ENCODE peak calls at places on chromosomes 13 and 19, in seven cellular contexts. A, M, P, X, Y, E and U are unnamed samples. For H3K9me3, the result is how much of the 10 kb centered on the place peaks cover.

GRCh38 chr13:29954082-29955043 is 103.9 kb upstream of the UBL3 start:
- DNase-seq in A (no peak), M (no peak), P (no peak), X (no peak), Y (no peak), E (no peak), U (no peak)

GRCh38 chr13:99122171-99122570 is 78.5 kb upstream of the UBAC2 start:
- DNase-seq in A (no peak), M (no peak), P (no peak), X (no peak), Y (no peak), E (no peak), U (no peak)

GRCh38 chr13:75139291-75139690 is 342.7 kb downstream of the TBC1D4 start:
- DNase-seq in A (no peak), M (no peak), P (no peak), X (peak), Y (no peak), E (peak), U (no peak)

GRCh38 chr19:45145270-45146189 is 15.3 kb downstream of the NKPD1 start:
- DNase-seq in A (no peak), M (no peak), P (no peak), X (no peak), Y (no peak), E (no peak), U (no peak)

GRCh38 chr13:99433543-99434075 is 67.7 kb upstream of the TM9SF2 start:
- DNase-seq in A (no peak), M (no peak), P (no peak), X (no peak), Y (no peak), E (no peak), U (no peak)

GRCh38 chr13:111006508-111007031 is 91.7 kb upstream of the ANKRD10 start:
- DNase-seq in A (no peak), M (no peak), P (peak), X (peak), Y (peak), E (peak), U (no peak)

GRCh38 chr19:51501594-51502263 is at the start of gene SIGLEC12:
- DNase-seq in A (no peak), M (no peak), P (peak), X (no peak), Y (no peak), E (no peak), U (no peak)

GRCh38 chr13:50766043-50766442 is 77.4 kb downstream of the DLEU7 start:
- DNase-seq in A (no peak), M (no peak), P (no peak), X (peak), Y (no peak), E (peak), U (no peak)

GRCh38 chr19:41879080-41879479 is 2.0 kb downstream of the CD79A start:
- DNase-seq in A (no peak), M (no peak), P (no peak), X (no peak), Y (no peak), E (no peak), U (no peak)

GRCh38 chr13:49690133-49690989 is 925 bp downstream of the EBPL start:
- DNase-seq in A (peak), M (no peak), P (peak), X (peak), Y (peak), E (peak), U (peak)

GRCh38 chr19:34575206-34575605 is 93.6 kb downstream of the WTIP start:
- DNase-seq in A (no peak), M (no peak), P (no peak), X (no peak), Y (no peak), E (no peak), U (no peak)

GRCh38 chr13:113526466-113527220 is 36.1 kb upstream of the DCUN1D2 start:
- DNase-seq in A (no peak), M (peak), P (no peak), X (no peak), Y (no peak), E (no peak), U (no peak)

GRCh38 chr13:26983533-26984315 is 187.9 kb downstream of the USP12 start:
- DNase-seq in A (no peak), M (no peak), P (no peak), X (peak), Y (no peak), E (no peak), U (no peak)

GRCh38 chr19:17720487-17720839 is 1.2 kb downstream of the MAP1S start:
- DNase-seq in A (no peak), M (no peak), P (no peak), X (peak), Y (no peak), E (no peak), U (no peak)

GRCh38 chr19:55528030-55528801 is 8.7 kb downstream of the SBK2 start:
- DNase-seq in A (no peak), M (no peak), P (no peak), X (peak), Y (no peak), E (peak), U (peak)

GRCh38 chr13:114135731-114136171 is 3.3 kb upstream of the RASA3 start:
- DNase-seq in A (no peak), M (no peak), P (no peak), X (no peak), Y (no peak), E (no peak), U (no peak)

GRCh38 chr13:97568850-97569249 is 134.9 kb downstream of the RAP2A start:
- DNase-seq in A (peak), M (no peak), P (no peak), X (no peak), Y (no peak), E (no peak), U (no peak)

GRCh38 chr19:21581646-21582045 is 76.2 kb downstream of the ZNF429 start:
- DNase-seq in A (no peak), M (no peak), P (no peak), X (no peak), Y (no peak), E (no peak), U (no peak)

GRCh38 chr13:25171517-25172302 is at the start of gene AMER2:
- DNase-seq in A (no peak), M (no peak), P (peak), X (peak), Y (no peak), E (peak), U (peak)

GRCh38 chr13:25768726-25769270 is 283.0 kb downstream of the SHISA2 start:
- DNase-seq in A (no peak), M (no peak), P (no peak), X (no peak), Y (no peak), E (peak), U (no peak)

GRCh38 chr19:40831502-40832430 is 18.5 kb downstream of the CYP2A6 start:
- DNase-seq in A (peak), M (no peak), P (peak), X (peak), Y (peak), E (peak), U (no peak)

GRCh38 chr19:35717665-35718344 is at the start of gene KMT2B:
- DNase-seq in A (peak), M (no peak), P (peak), X (no peak), Y (no peak), E (no peak), U (no peak)

GRCh38 chr19:57334191-57334590 is 13.9 kb downstream of the ZNF543 start:
- DNase-seq in A (no peak), M (no peak), P (no peak), X (no peak), Y (no peak), E (peak), U (no peak)

GRCh38 chr13:112255550-112256120 is 120.5 kb upstream of the SPACA7 start:
- DNase-seq in A (no peak), M (no peak), P (no peak), X (no peak), Y (no peak), E (no peak), U (no peak)

GRCh38 chr13:99035715-99036114 is 57.9 kb upstream of the DOCK9 start:
- DNase-seq in A (no peak), M (no peak), P (no peak), X (no peak), Y (no peak), E (no peak), U (no peak)

GRCh38 chr13:86608739-86609138 is 809.5 kb upstream of the SLITRK6 start:
- DNase-seq in A (no peak), M (no peak), P (no peak), X (no peak), Y (no peak), E (no peak), U (no peak)

GRCh38 chr13:36090592-36090991 is 40.6 kb downstream of the DCLK1 start:
- DNase-seq in A (no peak), M (no peak), P (no peak), X (peak), Y (no peak), E (no peak), U (no peak)

GRCh38 chr19:44212865-44213346 is 574 bp downstream of the ZNF227 start:
- DNase-seq in A (no peak), M (no peak), P (no peak), X (peak), Y (no peak), E (peak), U (no peak)

GRCh38 chr19:42313096-42313839 is at the start of gene TMEM145:
- DNase-seq in A (peak), M (no peak), P (no peak), X (peak), Y (no peak), E (peak), U (peak)

GRCh38 chr13:73334459-73334858 is 275.7 kb downstream of the KLF5 start:
- DNase-seq in A (no peak), M (no peak), P (no peak), X (peak), Y (no peak), E (no peak), U (no peak)

GRCh38 chr19:51127755-51128154 is 3.0 kb downstream of the SIGLEC9 start:
- DNase-seq in A (no peak), M (no peak), P (peak), X (peak), Y (no peak), E (peak), U (no peak)

GRCh38 chr19:27675771-27676170 is 1537.2 kb downstream of the UQCRFS1 start:
- DNase-seq in A (no peak), M (no peak), P (no peak), X (no peak), Y (no peak), E (no peak), U (no peak)
- H3K9me3 ChIP-seq in A (under half), M (under half), P (under half), X (under half), Y (under half), E (under half), U (under half)

GRCh38 chr19:6825076-6825774 is 52.7 kb downstream of the VAV1 start:
- DNase-seq in A (no peak), M (peak), P (no peak), X (no peak), Y (no peak), E (no peak), U (no peak)
- H3K9me3 ChIP-seq in A (under half), M (under half), P (under half), X (under half), Y (under half), E (under half), U (under half)

DNA sequence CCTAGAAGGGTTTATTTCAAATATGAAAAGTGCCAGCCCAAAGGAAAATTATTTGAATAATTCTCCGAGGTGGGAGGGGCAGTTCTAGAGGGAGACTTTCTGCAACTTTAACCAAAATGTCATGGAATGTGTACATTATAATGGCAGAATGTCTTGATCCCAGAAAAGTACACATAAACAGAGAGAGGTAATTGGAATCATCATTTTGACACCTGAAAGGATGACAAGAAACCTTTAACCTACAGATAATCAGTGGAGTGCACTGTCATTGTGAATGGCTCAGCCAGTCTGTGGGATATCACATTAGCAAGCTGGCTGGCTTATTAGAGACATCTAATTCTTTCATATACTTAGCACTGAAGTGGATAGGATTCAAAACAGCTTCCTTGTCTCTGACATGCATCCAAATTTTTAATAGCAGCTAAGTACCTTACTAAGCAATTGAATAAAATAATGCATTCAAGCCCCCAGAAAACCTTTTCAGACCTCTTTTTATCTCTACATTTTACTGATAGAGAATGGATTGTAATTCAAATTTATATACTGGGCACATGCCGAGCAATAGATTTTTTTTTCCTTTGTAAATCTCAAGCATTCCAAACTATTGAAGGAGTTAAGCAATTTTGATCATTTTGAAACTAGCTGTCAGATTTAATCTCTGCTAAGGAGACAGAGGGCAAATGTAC is 468.6 kb downstream of the COG6 start:
- DNase-seq in A (no peak), M (no peak), P (no peak), X (no peak), Y (no peak), E (no peak), U (no peak)
- H3K9me3 ChIP-seq in A (under half), M (under half), P (under half), X (under half), Y (under half), E (under half), U (under half)

DNA sequence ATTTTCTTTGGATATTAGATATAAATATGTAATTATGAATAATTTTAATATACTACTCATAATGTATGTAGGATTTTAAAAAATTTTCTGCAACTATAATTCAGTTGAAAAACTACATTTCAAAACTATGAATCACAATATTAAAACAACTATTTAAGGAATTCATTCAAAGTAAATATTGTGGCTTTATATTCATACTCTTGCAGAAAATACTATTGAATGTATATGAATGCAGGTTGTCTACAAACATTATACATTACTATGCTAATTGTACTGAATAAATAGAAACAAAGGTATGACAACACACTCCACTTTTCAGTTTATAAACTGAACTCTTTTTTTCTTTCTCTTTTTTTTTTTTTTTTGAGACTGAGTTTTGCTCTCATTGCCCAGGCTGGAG is 14.2 kb downstream of the ZNF91 start:
- DNase-seq in A (no peak), M (no peak), P (no peak), X (no peak), Y (no peak), E (no peak), U (no peak)
- H3K9me3 ChIP-seq in A (half or more), M (under half), P (under half), X (under half), Y (under half), E (under half), U (under half)